ENCODE peak calls at places on chromosome 1, in six cellular contexts. One of them, this sample, is unnamed.

GRCh38 chr1:50427818-50428779 is 4.9 kb upstream of the DMRTA2 start:
- DNase-seq in sigmoid colon: no peak
- DNase-seq in CD8-positive, alpha-beta T cell: no peak
- DNase-seq in heart left ventricle: no peak
- DNase-seq in body of pancreas: no peak
- DNase-seq in Panc1: no peak
- DNase-seq in this sample: peak; percentile 24

GRCh38 chr1:14880456-14881316 is 272.9 kb upstream of the TMEM51 start:
- DNase-seq in heart left ventricle: no peak
- DNase-seq in CD8-positive, alpha-beta T cell: no peak
- DNase-seq in sigmoid colon: no peak
- DNase-seq in body of pancreas: peak; percentile 48
- DNase-seq in Panc1: no peak
- DNase-seq in this sample: no peak

GRCh38 chr1:67211589-67212563 is 45.6 kb downstream of the IL23R start:
- DNase-seq in sigmoid colon: no peak
- DNase-seq in heart left ventricle: no peak
- DNase-seq in body of pancreas: peak; percentile 42
- DNase-seq in CD8-positive, alpha-beta T cell: no peak
- DNase-seq in Panc1: no peak
- DNase-seq in this sample: no peak

GRCh38 chr1:94926365-94926914 is 470 bp downstream of the CNN3 start:
- DNase-seq in heart left ventricle: peak; percentile 59
- DNase-seq in body of pancreas: peak; percentile 47
- DNase-seq in Panc1: no peak
- DNase-seq in CD8-positive, alpha-beta T cell: peak; percentile 63
- DNase-seq in sigmoid colon: peak; percentile 85
- DNase-seq in this sample: peak; percentile 40

GRCh38 chr1:17212487-17213121 is 7.7 kb downstream of the PADI1 start:
- DNase-seq in body of pancreas: peak; percentile 20
- DNase-seq in Panc1: no peak
- DNase-seq in CD8-positive, alpha-beta T cell: peak; percentile 83
- DNase-seq in heart left ventricle: no peak
- DNase-seq in sigmoid colon: no peak
- DNase-seq in this sample: peak; percentile 85

GRCh38 chr1:56617141-56617540 is 28.0 kb upstream of the PRKAA2 start:
- DNase-seq in sigmoid colon: no peak
- DNase-seq in heart left ventricle: no peak
- DNase-seq in Panc1: no peak
- DNase-seq in body of pancreas: no peak
- DNase-seq in CD8-positive, alpha-beta T cell: no peak
- DNase-seq in this sample: no peak

GRCh38 chr1:81330521-81330920 is 470.2 kb upstream of the ADGRL2 start:
- DNase-seq in heart left ventricle: no peak
- DNase-seq in sigmoid colon: no peak
- DNase-seq in Panc1: no peak
- DNase-seq in CD8-positive, alpha-beta T cell: no peak
- DNase-seq in body of pancreas: no peak
- DNase-seq in this sample: no peak

GRCh38 chr1:98086796-98087195 is 166.0 kb upstream of the DPYD start:
- DNase-seq in sigmoid colon: no peak
- DNase-seq in body of pancreas: no peak
- DNase-seq in CD8-positive, alpha-beta T cell: no peak
- DNase-seq in heart left ventricle: no peak
- DNase-seq in Panc1: peak; percentile 63
- DNase-seq in this sample: no peak

GRCh38 chr1:218304281-218305039 is 19.4 kb downstream of the RRP15 start:
- DNase-seq in sigmoid colon: no peak
- DNase-seq in heart left ventricle: peak; percentile 74
- DNase-seq in Panc1: no peak
- DNase-seq in body of pancreas: no peak
- DNase-seq in CD8-positive, alpha-beta T cell: no peak
- DNase-seq in this sample: no peak

GRCh38 chr1:183417691-183418491 is at the start of gene NMNAT2:
- DNase-seq in body of pancreas: peak; percentile 14
- DNase-seq in Panc1: no peak
- DNase-seq in heart left ventricle: no peak
- DNase-seq in sigmoid colon: peak; percentile 68
- DNase-seq in CD8-positive, alpha-beta T cell: no peak
- DNase-seq in this sample: no peak

GRCh38 chr1:23581219-23581618 is 21.9 kb upstream of the ID3 start:
- DNase-seq in body of pancreas: no peak
- DNase-seq in CD8-positive, alpha-beta T cell: no peak
- DNase-seq in Panc1: no peak
- DNase-seq in heart left ventricle: peak; percentile 72
- DNase-seq in sigmoid colon: peak; percentile 72
- DNase-seq in this sample: no peak

GRCh38 chr1:23589506-23589872 is 30.2 kb upstream of the ID3 start:
- DNase-seq in body of pancreas: no peak
- DNase-seq in Panc1: no peak
- DNase-seq in sigmoid colon: no peak
- DNase-seq in heart left ventricle: no peak
- DNase-seq in CD8-positive, alpha-beta T cell: no peak
- DNase-seq in this sample: no peak

GRCh38 chr1:23582820-23583219 is 23.5 kb upstream of the ID3 start:
- DNase-seq in CD8-positive, alpha-beta T cell: no peak
- DNase-seq in body of pancreas: no peak
- DNase-seq in Panc1: no peak
- DNase-seq in heart left ventricle: no peak
- DNase-seq in sigmoid colon: no peak
- DNase-seq in this sample: no peak

GRCh38 chr1:23588749-23589505 is 29.6 kb upstream of the ID3 start:
- DNase-seq in sigmoid colon: no peak
- DNase-seq in CD8-positive, alpha-beta T cell: no peak
- DNase-seq in heart left ventricle: no peak
- DNase-seq in Panc1: no peak
- DNase-seq in body of pancreas: no peak
- DNase-seq in this sample: no peak

GRCh38 chr1:23585321-23586022 is 26.2 kb upstream of the ID3 start:
- DNase-seq in body of pancreas: no peak
- DNase-seq in Panc1: no peak
- DNase-seq in heart left ventricle: no peak
- DNase-seq in CD8-positive, alpha-beta T cell: no peak
- DNase-seq in sigmoid colon: peak; percentile 72
- DNase-seq in this sample: no peak
- H3K27ac ChIP-seq in body of pancreas: no peak overlapping the region
- H3K27ac ChIP-seq in Panc1: no peak overlapping the region
- H3K27ac ChIP-seq in heart left ventricle: no peak overlapping the region
- H3K27ac ChIP-seq in CD8-positive, alpha-beta T cell: no peak overlapping the region
- H3K27ac ChIP-seq in sigmoid colon: peak overlapping the region; percentile 38
- H3K27ac ChIP-seq in this sample: no peak overlapping the region

DNA sequence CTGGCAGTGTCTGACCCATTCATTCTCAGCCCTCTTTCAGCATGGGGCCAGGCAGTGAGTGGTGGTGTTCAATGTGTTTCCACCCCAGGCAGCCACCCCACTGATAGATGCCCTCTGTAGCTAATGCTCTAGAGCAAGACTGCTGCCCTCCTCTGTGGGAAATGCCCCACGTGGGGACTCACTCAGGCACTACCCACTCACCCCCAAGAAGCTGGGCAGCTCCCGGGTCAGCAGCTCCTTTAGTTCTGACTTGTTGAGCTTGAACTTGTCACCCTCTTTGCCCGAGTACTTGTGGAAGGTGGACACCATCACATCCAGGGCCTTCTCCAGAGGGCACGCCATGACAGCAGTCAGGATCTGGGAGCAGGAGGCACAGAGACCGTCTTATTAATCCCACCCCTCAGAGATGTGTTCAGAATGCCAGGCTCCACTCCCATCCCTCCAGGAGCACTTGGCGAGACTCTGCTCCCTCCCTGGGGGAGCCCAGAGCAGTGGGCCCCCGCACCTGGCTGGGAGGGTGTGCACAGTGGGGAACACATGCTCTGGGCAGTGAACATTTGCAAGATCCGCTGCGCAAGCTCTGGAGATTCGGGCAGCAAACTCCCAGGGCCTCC is 1.0 kb downstream of the S100A4 start:
- DNase-seq in heart left ventricle: no peak
- DNase-seq in body of pancreas: no peak
- DNase-seq in CD8-positive, alpha-beta T cell: no peak
- DNase-seq in sigmoid colon: no peak
- DNase-seq in Panc1: no peak
- DNase-seq in this sample: peak; percentile 41
- H3K27ac ChIP-seq in heart left ventricle: peak overlapping the region; percentile 73
- H3K27ac ChIP-seq in body of pancreas: peak overlapping the region; percentile 51
- H3K27ac ChIP-seq in CD8-positive, alpha-beta T cell: peak overlapping the region; percentile 69
- H3K27ac ChIP-seq in sigmoid colon: peak overlapping the region; percentile 81
- H3K27ac ChIP-seq in Panc1: peak overlapping the region; percentile 98
- H3K27ac ChIP-seq in this sample: peak overlapping the region; percentile 79

GRCh38 chr1:246667773-246668172 is 56.4 kb upstream of the SCCPDH start:
- DNase-seq in sigmoid colon: no peak
- DNase-seq in heart left ventricle: no peak
- DNase-seq in body of pancreas: no peak
- DNase-seq in CD8-positive, alpha-beta T cell: no peak
- DNase-seq in Panc1: no peak
- DNase-seq in this sample: no peak

DNA sequence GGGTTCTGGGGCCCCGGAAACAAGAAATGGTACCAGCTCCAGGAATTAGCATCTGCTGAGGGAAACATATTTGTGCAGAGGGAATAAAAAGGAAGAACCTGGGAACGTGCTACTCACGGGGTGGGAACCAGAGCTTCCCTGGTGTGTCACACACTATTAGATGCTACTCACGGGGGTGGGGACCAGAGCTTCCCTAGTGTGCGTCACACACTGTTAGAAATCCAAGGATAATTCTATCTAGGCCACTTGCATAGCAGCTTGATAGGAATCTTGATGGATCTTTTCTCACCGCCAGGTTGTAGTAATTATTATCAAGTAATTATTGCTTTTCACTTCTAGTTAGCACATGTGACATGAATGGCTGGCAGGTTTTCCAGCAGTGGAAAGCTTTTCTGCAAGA is 54.5 kb upstream of the SCCPDH start:
- DNase-seq in CD8-positive, alpha-beta T cell: no peak
- DNase-seq in Panc1: no peak
- DNase-seq in heart left ventricle: no peak
- DNase-seq in body of pancreas: no peak
- DNase-seq in sigmoid colon: no peak
- DNase-seq in this sample: no peak
- H3K27ac ChIP-seq in CD8-positive, alpha-beta T cell: no peak overlapping the region
- H3K27ac ChIP-seq in Panc1: no peak overlapping the region
- H3K27ac ChIP-seq in heart left ventricle: no peak overlapping the region
- H3K27ac ChIP-seq in body of pancreas: no peak overlapping the region
- H3K27ac ChIP-seq in sigmoid colon: no peak overlapping the region
- H3K27ac ChIP-seq in this sample: no peak overlapping the region

DNA sequence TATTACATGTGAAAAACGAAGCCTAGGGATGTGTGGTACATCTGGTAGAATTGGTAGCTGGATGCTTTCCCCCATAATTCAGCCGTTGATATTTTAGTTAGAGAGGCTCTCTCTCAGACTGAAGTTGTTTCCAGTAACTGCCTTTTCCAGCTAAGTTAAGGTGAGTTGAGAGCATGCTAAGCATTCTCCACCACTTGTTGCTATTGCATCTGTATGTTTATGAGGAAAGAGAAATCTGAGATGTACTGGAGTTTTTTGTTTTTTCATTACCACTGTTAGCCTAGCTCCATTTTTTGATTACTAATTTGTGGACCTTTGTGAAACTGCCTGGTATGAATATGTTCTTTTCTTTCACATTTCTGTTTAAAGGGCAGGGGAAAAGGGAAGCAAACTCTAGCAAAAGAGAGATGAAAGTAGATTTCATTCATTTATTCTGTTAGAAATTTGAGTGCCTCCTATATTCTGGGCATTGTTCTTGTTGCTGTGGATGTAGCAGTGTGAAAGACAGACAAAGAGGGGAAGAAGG is 189.9 kb upstream of the CACYBP start:
- DNase-seq in sigmoid colon: no peak
- DNase-seq in CD8-positive, alpha-beta T cell: no peak
- DNase-seq in body of pancreas: no peak
- DNase-seq in heart left ventricle: no peak
- DNase-seq in Panc1: no peak
- DNase-seq in this sample: no peak
- H3K27ac ChIP-seq in sigmoid colon: no peak overlapping the region
- H3K27ac ChIP-seq in CD8-positive, alpha-beta T cell: no peak overlapping the region
- H3K27ac ChIP-seq in body of pancreas: no peak overlapping the region
- H3K27ac ChIP-seq in heart left ventricle: no peak overlapping the region
- H3K27ac ChIP-seq in Panc1: no peak overlapping the region
- H3K27ac ChIP-seq in this sample: no peak overlapping the region

GRCh38 chr1:21013510-21013909 is 163.2 kb downstream of the EIF4G3 start:
- DNase-seq in Panc1: no peak
- DNase-seq in sigmoid colon: no peak
- DNase-seq in body of pancreas: no peak
- DNase-seq in heart left ventricle: no peak
- DNase-seq in CD8-positive, alpha-beta T cell: no peak
- DNase-seq in this sample: no peak
- H3K27ac ChIP-seq in Panc1: no peak overlapping the region
- H3K27ac ChIP-seq in sigmoid colon: no peak overlapping the region
- H3K27ac ChIP-seq in body of pancreas: no peak overlapping the region
- H3K27ac ChIP-seq in heart left ventricle: no peak overlapping the region
- H3K27ac ChIP-seq in CD8-positive, alpha-beta T cell: no peak overlapping the region
- H3K27ac ChIP-seq in this sample: no peak overlapping the region

GRCh38 chr1:22076346-22076745 is 23.8 kb downstream of the CDC42 start:
- DNase-seq in body of pancreas: no peak
- DNase-seq in Panc1: no peak
- DNase-seq in heart left ventricle: no peak
- DNase-seq in CD8-positive, alpha-beta T cell: no peak
- DNase-seq in sigmoid colon: no peak
- DNase-seq in this sample: no peak

GRCh38 chr1:22077728-22078127 is 25.2 kb downstream of the CDC42 start:
- DNase-seq in Panc1: no peak
- DNase-seq in CD8-positive, alpha-beta T cell: no peak
- DNase-seq in sigmoid colon: no peak
- DNase-seq in body of pancreas: no peak
- DNase-seq in heart left ventricle: no peak
- DNase-seq in this sample: no peak

GRCh38 chr1:22074803-22075202 is 22.3 kb downstream of the CDC42 start:
- DNase-seq in heart left ventricle: no peak
- DNase-seq in sigmoid colon: no peak
- DNase-seq in Panc1: no peak
- DNase-seq in CD8-positive, alpha-beta T cell: no peak
- DNase-seq in body of pancreas: no peak
- DNase-seq in this sample: no peak

GRCh38 chr1:22078133-22078532 is 25.6 kb downstream of the CDC42 start:
- DNase-seq in sigmoid colon: no peak
- DNase-seq in CD8-positive, alpha-beta T cell: no peak
- DNase-seq in Panc1: no peak
- DNase-seq in body of pancreas: no peak
- DNase-seq in heart left ventricle: no peak
- DNase-seq in this sample: no peak

GRCh38 chr1:22075718-22076117 is 23.2 kb downstream of the CDC42 start:
- DNase-seq in body of pancreas: no peak
- DNase-seq in sigmoid colon: no peak
- DNase-seq in CD8-positive, alpha-beta T cell: no peak
- DNase-seq in Panc1: no peak
- DNase-seq in heart left ventricle: no peak
- DNase-seq in this sample: no peak
- H3K27ac ChIP-seq in body of pancreas: no peak overlapping the region
- H3K27ac ChIP-seq in sigmoid colon: no peak overlapping the region
- H3K27ac ChIP-seq in CD8-positive, alpha-beta T cell: no peak overlapping the region
- H3K27ac ChIP-seq in Panc1: no peak overlapping the region
- H3K27ac ChIP-seq in heart left ventricle: no peak overlapping the region
- H3K27ac ChIP-seq in this sample: peak overlapping the region; percentile 53